ENCODE peak calls at places on chromosomes 12 and 14, in five cellular contexts. One of them, this sample, is unnamed. For H3K4me1, the result is how much of the 10 kb centered on the place peaks cover.

GRCh38 chr12:105983622-105984325 is 155.0 kb downstream of the NUAK1 start:
- DNase-seq in thyroid gland: no peak
- DNase-seq in HCT116: no peak
- DNase-seq in transverse colon: no peak
- DNase-seq in Peyer's patch: no peak
- DNase-seq in this sample: no peak

GRCh38 chr14:66624319-66624937 is 116.5 kb downstream of the GPHN start:
- DNase-seq in thyroid gland: peak
- DNase-seq in HCT116: peak
- DNase-seq in transverse colon: peak
- DNase-seq in Peyer's patch: no peak
- DNase-seq in this sample: peak

GRCh38 chr12:8057839-8058238 is 8.3 kb downstream of the C3AR1 start:
- DNase-seq in thyroid gland: no peak
- DNase-seq in HCT116: no peak
- DNase-seq in transverse colon: no peak
- DNase-seq in Peyer's patch: no peak
- DNase-seq in this sample: no peak

GRCh38 chr14:50855558-50855957 is 16.3 kb upstream of the ABHD12B start:
- DNase-seq in thyroid gland: no peak
- DNase-seq in HCT116: no peak
- DNase-seq in transverse colon: no peak
- DNase-seq in Peyer's patch: no peak
- DNase-seq in this sample: no peak

GRCh38 chr12:55637467-55637866 is 775 bp downstream of the OR10P1 start:
- DNase-seq in thyroid gland: no peak
- DNase-seq in HCT116: no peak
- DNase-seq in transverse colon: no peak
- DNase-seq in Peyer's patch: no peak
- DNase-seq in this sample: no peak

GRCh38 chr12:33771889-33772288 is 250.4 kb upstream of the ALG10 start:
- DNase-seq in thyroid gland: no peak
- DNase-seq in HCT116: no peak
- DNase-seq in transverse colon: no peak
- DNase-seq in Peyer's patch: no peak
- DNase-seq in this sample: no peak

GRCh38 chr14:20757963-20758362 is 10.2 kb upstream of the EDDM3B start:
- DNase-seq in thyroid gland: no peak
- DNase-seq in HCT116: no peak
- DNase-seq in transverse colon: peak
- DNase-seq in Peyer's patch: no peak
- DNase-seq in this sample: no peak

GRCh38 chr12:45282411-45282810 is 66.5 kb downstream of the ANO6 start:
- DNase-seq in thyroid gland: no peak
- DNase-seq in HCT116: no peak
- DNase-seq in transverse colon: peak
- DNase-seq in Peyer's patch: peak
- DNase-seq in this sample: no peak

GRCh38 chr12:58051378-58051777 is 110.0 kb downstream of the ATP23 start:
- DNase-seq in thyroid gland: no peak
- DNase-seq in HCT116: no peak
- DNase-seq in transverse colon: no peak
- DNase-seq in Peyer's patch: no peak
- DNase-seq in this sample: no peak

DNA sequence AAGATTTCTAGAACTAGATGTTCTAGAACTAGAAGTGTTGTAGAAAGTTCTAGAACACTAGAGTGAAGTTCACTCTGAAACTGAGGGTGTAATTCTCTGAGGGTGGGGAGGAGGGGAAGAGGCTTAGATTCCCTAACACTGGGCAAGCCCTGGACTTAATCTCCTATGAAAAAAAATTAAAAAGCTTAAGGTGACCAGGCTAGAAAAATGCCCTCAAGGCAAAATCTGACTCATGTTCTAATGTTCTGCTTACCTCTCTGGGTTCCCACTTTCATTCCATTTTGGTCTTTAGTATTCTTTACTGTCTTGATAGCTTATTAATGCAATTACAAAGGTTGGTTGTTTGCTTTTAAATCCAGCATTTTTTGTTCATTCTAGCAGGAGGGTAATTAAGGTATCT is 101.5 kb downstream of the KICS2 start:
- DNase-seq in thyroid gland: no peak
- DNase-seq in HCT116: no peak
- DNase-seq in transverse colon: no peak
- DNase-seq in Peyer's patch: no peak
- DNase-seq in this sample: no peak
- TF ChIP-seq CTCF in thyroid gland: no peak
- TF ChIP-seq CTCF in HCT116: no peak
- TF ChIP-seq CTCF in transverse colon: no peak
- TF ChIP-seq CTCF in Peyer's patch: no peak
- TF ChIP-seq CTCF in this sample: no peak

DNA sequence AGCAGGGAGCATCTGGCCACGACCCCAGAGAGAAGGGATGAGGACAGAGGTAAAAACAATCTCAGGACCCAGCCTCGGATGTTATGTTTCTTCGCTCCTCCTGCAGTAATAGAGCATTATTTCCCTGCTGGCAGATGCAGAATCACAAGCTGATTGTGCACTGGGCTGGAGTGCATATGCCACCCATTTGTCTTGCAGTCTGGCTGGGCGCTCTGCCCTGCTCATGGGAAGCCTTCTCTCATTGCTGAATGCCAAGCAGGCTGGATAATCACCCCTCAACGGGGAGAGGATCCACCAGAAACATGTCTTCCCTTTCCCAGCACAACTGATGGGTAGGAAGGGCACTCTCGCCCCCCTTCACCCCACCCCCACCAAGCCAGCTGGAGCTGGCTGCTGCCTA is 8.5 kb upstream of the VASH1 start:
- DNase-seq in thyroid gland: no peak
- DNase-seq in HCT116: no peak
- DNase-seq in transverse colon: no peak
- DNase-seq in Peyer's patch: no peak
- DNase-seq in this sample: no peak
- H3K4me1 ChIP-seq in thyroid gland: under half
- H3K4me1 ChIP-seq in HCT116: under half
- H3K4me1 ChIP-seq in transverse colon: under half
- H3K4me1 ChIP-seq in Peyer's patch: under half
- H3K4me1 ChIP-seq in this sample: under half

GRCh38 chr12:52032797-52033505 is 18.3 kb upstream of the NR4A1 start:
- DNase-seq in thyroid gland: peak
- DNase-seq in HCT116: peak
- DNase-seq in transverse colon: peak
- DNase-seq in Peyer's patch: peak
- DNase-seq in this sample: peak
- TF ChIP-seq POLR2A in thyroid gland: no peak
- TF ChIP-seq POLR2A in HCT116: no peak
- TF ChIP-seq POLR2A in transverse colon: peak
- TF ChIP-seq POLR2A in Peyer's patch: peak
- TF ChIP-seq POLR2A in this sample: peak

GRCh38 chr14:101328412-101329149 is 232.7 kb upstream of the DIO3 start:
- DNase-seq in thyroid gland: no peak
- DNase-seq in HCT116: no peak
- DNase-seq in transverse colon: no peak
- DNase-seq in Peyer's patch: no peak
- DNase-seq in this sample: no peak
- TF ChIP-seq CTCF in thyroid gland: no peak
- TF ChIP-seq CTCF in HCT116: no peak
- TF ChIP-seq CTCF in transverse colon: no peak
- TF ChIP-seq CTCF in Peyer's patch: no peak
- TF ChIP-seq CTCF in this sample: no peak

GRCh38 chr12:115079760-115080159 is 395.8 kb upstream of the TBX3 start:
- DNase-seq in thyroid gland: no peak
- DNase-seq in HCT116: no peak
- DNase-seq in transverse colon: no peak
- DNase-seq in Peyer's patch: no peak
- DNase-seq in this sample: peak
- H3K4me1 ChIP-seq in thyroid gland: under half
- H3K4me1 ChIP-seq in HCT116: under half
- H3K4me1 ChIP-seq in transverse colon: under half
- H3K4me1 ChIP-seq in Peyer's patch: under half
- H3K4me1 ChIP-seq in this sample: under half